ENCODE peak calls at places on chromosomes 2 and 18, in six cellular contexts. P, Y, D, O, I and Q are unnamed samples.

GRCh38 chr2:104945866-104946265 is 92.0 kb downstream of the POU3F3 start:
- DNase-seq in P (no peak), Y (no peak), D (peak), O (no peak), I (no peak), Q (no peak)

GRCh38 chr2:56376699-56377665 is 193.2 kb downstream of the CCDC85A start:
- DNase-seq in P (no peak), Y (no peak), D (peak), O (no peak), I (no peak), Q (no peak)

GRCh38 chr2:197057946-197058345 is 131.4 kb upstream of the PGAP1 start:
- DNase-seq in P (no peak), Y (no peak), D (no peak), O (no peak), I (no peak), Q (no peak)

GRCh38 chr2:135245055-135245454 is 193.0 kb downstream of the RAB3GAP1 start:
- DNase-seq in P (no peak), Y (no peak), D (peak), O (no peak), I (no peak), Q (no peak)

GRCh38 chr2:169877406-169877805 is 50.2 kb downstream of the UBR3 start:
- DNase-seq in P (no peak), Y (no peak), D (no peak), O (no peak), I (no peak), Q (no peak)

GRCh38 chr2:5782103-5782502 is 89.9 kb downstream of the SOX11 start:
- DNase-seq in P (no peak), Y (no peak), D (no peak), O (no peak), I (no peak), Q (no peak)

GRCh38 chr2:217835931-217836881 is 166.6 kb downstream of the TNS1 start:
- DNase-seq in P (no peak), Y (no peak), D (peak), O (peak), I (no peak), Q (peak)

GRCh38 chr18:79944126-79944731 is 7.2 kb downstream of the SLC66A2 start:
- DNase-seq in P (peak), Y (peak), D (no peak), O (no peak), I (no peak), Q (no peak)

GRCh38 chr2:30566675-30567074 is 119.6 kb downstream of the LCLAT1 start:
- DNase-seq in P (no peak), Y (no peak), D (no peak), O (no peak), I (no peak), Q (no peak)

GRCh38 chr2:44596537-44597320 is 235.0 kb downstream of the CAMKMT start:
- DNase-seq in P (no peak), Y (no peak), D (no peak), O (no peak), I (no peak), Q (no peak)

GRCh38 chr2:68448671-68449394 is 18.3 kb downstream of the FBXO48 start:
- DNase-seq in P (no peak), Y (no peak), D (no peak), O (no peak), I (peak), Q (no peak)

GRCh38 chr2:46023165-46023854 is 273.9 kb upstream of the EPAS1 start:
- DNase-seq in P (no peak), Y (no peak), D (no peak), O (no peak), I (no peak), Q (no peak)

GRCh38 chr2:215550331-215550730 is 114.5 kb upstream of the FN1 start:
- DNase-seq in P (no peak), Y (no peak), D (no peak), O (no peak), I (no peak), Q (no peak)

GRCh38 chr2:18518116-18519111 is 42.0 kb downstream of the RDH14 start:
- DNase-seq in P (no peak), Y (no peak), D (no peak), O (no peak), I (no peak), Q (no peak)

GRCh38 chr2:144011553-144011952 is 508.4 kb downstream of the ZEB2 start:
- DNase-seq in P (no peak), Y (no peak), D (peak), O (no peak), I (no peak), Q (no peak)

GRCh38 chr2:44169155-44169898 is 652 bp downstream of the PPM1B start:
- DNase-seq in P (no peak), Y (no peak), D (peak), O (no peak), I (peak), Q (no peak)

GRCh38 chr2:223759569-223760430 is 77.6 kb downstream of the AP1S3 start:
- DNase-seq in P (no peak), Y (no peak), D (peak), O (no peak), I (peak), Q (no peak)

GRCh38 chr18:78853341-78853740 is 126.3 kb upstream of the SALL3 start:
- DNase-seq in P (no peak), Y (no peak), D (no peak), O (no peak), I (no peak), Q (no peak)

GRCh38 chr2:128425216-128425615 is 106.5 kb upstream of the HS6ST1 start:
- DNase-seq in P (no peak), Y (no peak), D (no peak), O (no peak), I (no peak), Q (no peak)

GRCh38 chr2:116444256-116444872 is 1370.1 kb upstream of the DDX18 start:
- DNase-seq in P (no peak), Y (no peak), D (no peak), O (no peak), I (no peak), Q (no peak)

GRCh38 chr2:97998431-97998830 is 2.7 kb upstream of the TMEM131 start:
- DNase-seq in P (no peak), Y (no peak), D (no peak), O (no peak), I (no peak), Q (no peak)

GRCh38 chr2:6927186-6927585 is 10.0 kb downstream of the RNF144A start:
- DNase-seq in P (no peak), Y (no peak), D (no peak), O (no peak), I (no peak), Q (no peak)

GRCh38 chr2:223744580-223744979 is 92.8 kb downstream of the AP1S3 start:
- DNase-seq in P (no peak), Y (no peak), D (no peak), O (no peak), I (no peak), Q (no peak)

GRCh38 chr18:43422483-43422882 is 145.2 kb upstream of the SYT4 start:
- DNase-seq in P (no peak), Y (no peak), D (no peak), O (no peak), I (no peak), Q (no peak)

GRCh38 chr18:49669403-49669802 is 107.5 kb downstream of the LIPG start:
- DNase-seq in P (no peak), Y (no peak), D (peak), O (no peak), I (no peak), Q (no peak)

GRCh38 chr2:45390433-45390832 is 220.6 kb downstream of the SRBD1 start:
- DNase-seq in P (no peak), Y (no peak), D (no peak), O (no peak), I (no peak), Q (no peak)

GRCh38 chr18:70421471-70421870 is 132.6 kb downstream of the SOCS6 start:
- DNase-seq in P (no peak), Y (no peak), D (peak), O (no peak), I (no peak), Q (no peak)

GRCh38 chr2:61362873-61363272 is 108.0 kb downstream of the USP34 start:
- DNase-seq in P (no peak), Y (no peak), D (no peak), O (no peak), I (no peak), Q (no peak)

GRCh38 chr2:38581193-38582147 is 21.3 kb downstream of the HNRNPLL start:
- DNase-seq in P (peak), Y (peak), D (peak), O (no peak), I (peak), Q (peak)

GRCh38 chr2:30872797-30873196 is 65.6 kb upstream of the CAPN13 start:
- DNase-seq in P (no peak), Y (no peak), D (no peak), O (no peak), I (no peak), Q (no peak)

GRCh38 chr2:191740016-191740419 is 62.1 kb downstream of the NABP1 start:
- DNase-seq in P (no peak), Y (no peak), D (no peak), O (no peak), I (peak), Q (no peak)

GRCh38 chr2:206176886-206177285 is 17.2 kb downstream of the EEF1B2 start:
- DNase-seq in P (no peak), Y (no peak), D (no peak), O (no peak), I (no peak), Q (no peak)

GRCh38 chr2:211161236-211161635 is 604.8 kb downstream of the CPS1 start:
- DNase-seq in P (no peak), Y (no peak), D (no peak), O (no peak), I (no peak), Q (no peak)

GRCh38 chr2:98601532-98602132 is 6.7 kb downstream of the COA5 start:
- DNase-seq in P (no peak), Y (no peak), D (peak), O (no peak), I (no peak), Q (no peak)

GRCh38 chr2:100105678-100106054 is 36.7 kb downstream of the AFF3 start:
- DNase-seq in P (no peak), Y (peak), D (no peak), O (no peak), I (no peak), Q (no peak)

GRCh38 chr2:1731963-1732768 is 12.1 kb downstream of the PXDN start:
- DNase-seq in P (peak), Y (peak), D (no peak), O (peak), I (no peak), Q (no peak)

GRCh38 chr2:133599211-133599610 is 30.9 kb upstream of the NCKAP5 start:
- DNase-seq in P (no peak), Y (no peak), D (no peak), O (no peak), I (no peak), Q (no peak)

GRCh38 chr2:27710176-27710575 is 46.5 kb downstream of the SLC4A1AP start:
- DNase-seq in P (no peak), Y (no peak), D (no peak), O (no peak), I (no peak), Q (no peak)

GRCh38 chr2:27708257-27708654 is 44.6 kb downstream of the SLC4A1AP start:
- DNase-seq in P (no peak), Y (no peak), D (no peak), O (no peak), I (no peak), Q (no peak)

GRCh38 chr2:27708666-27709065 is 45.0 kb downstream of the SLC4A1AP start:
- DNase-seq in P (no peak), Y (no peak), D (no peak), O (no peak), I (no peak), Q (no peak)

GRCh38 chr2:27705851-27706622 is 42.3 kb downstream of the SLC4A1AP start:
- DNase-seq in P (no peak), Y (peak), D (peak), O (peak), I (no peak), Q (no peak)

GRCh38 chr2:27707462-27708256 is 44.0 kb downstream of the SLC4A1AP start:
- DNase-seq in P (no peak), Y (peak), D (no peak), O (peak), I (no peak), Q (no peak)
- H3K27ac ChIP-seq in P (peak), Y (peak), D (peak), O (peak), I (no peak), Q (no peak)

GRCh38 chr18:8952174-8952573 is 150.3 kb upstream of the NDUFV2 start:
- DNase-seq in P (no peak), Y (no peak), D (no peak), O (no peak), I (no peak), Q (no peak)
- H3K27ac ChIP-seq in P (peak), Y (no peak), D (no peak), O (no peak), I (no peak), Q (no peak)

DNA sequence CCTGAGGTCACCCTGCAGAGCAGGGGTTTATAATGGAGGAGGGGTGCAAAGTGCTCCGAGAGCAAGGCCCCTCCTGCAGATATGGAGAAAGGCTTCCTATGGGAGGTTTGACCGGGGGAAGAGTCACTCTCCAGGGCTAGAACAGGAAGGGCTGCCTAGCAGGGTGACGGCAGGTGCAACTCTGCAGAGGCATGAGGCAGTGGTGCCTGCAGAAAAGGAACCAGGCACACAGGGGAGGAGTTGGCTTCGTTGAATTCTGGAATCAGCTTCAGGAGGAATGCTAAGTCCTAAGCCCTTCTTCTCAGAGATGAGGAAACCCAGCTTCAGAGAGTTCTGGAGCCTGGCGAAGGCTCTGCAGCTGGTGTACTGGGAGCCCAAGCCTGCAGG is 17.5 kb upstream of the HPCAL1 start:
- DNase-seq in P (no peak), Y (no peak), D (no peak), O (no peak), I (no peak), Q (no peak)
- H3K27ac ChIP-seq in P (peak), Y (no peak), D (no peak), O (peak), I (no peak), Q (no peak)

DNA sequence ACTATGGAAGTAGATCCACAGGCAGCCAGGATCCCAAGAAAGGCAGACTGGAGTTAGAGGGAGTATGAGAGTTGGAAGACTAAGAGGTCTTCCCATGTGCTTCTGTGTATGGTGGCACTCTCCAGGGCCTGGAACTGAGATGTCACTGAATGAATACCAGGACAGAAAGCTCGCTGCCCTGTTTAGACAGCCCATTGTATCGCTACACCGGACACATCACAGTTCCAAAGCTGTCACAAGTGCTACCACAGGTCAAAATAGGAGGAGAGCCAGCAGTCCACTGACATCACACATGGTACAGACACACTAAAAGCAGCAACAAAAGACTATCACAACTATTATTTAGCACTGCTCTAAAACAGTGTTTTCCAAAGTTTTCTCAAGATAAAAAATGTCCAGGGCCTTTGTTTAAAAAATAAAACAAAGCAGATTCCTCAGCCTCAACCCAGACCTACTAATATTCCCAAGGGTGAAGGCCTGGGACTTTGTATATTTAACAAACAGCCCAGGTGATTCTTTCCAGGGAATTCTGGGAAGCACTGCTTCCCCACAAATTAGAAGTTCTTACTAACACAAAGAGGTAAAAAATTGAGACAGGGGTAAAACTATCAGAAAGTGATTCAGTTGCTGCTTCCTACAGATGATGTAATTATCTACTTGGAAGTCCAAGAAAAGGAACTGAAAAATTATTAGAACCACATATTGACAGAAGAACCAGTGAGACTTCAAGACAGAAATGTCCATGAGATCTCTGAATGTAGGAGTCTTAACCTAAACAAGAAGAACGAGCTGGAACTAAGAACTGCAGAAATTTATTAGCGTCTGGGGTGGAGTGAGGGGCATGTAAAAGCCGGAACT is 116.0 kb downstream of the DTNB start:
- DNase-seq in P (no peak), Y (no peak), D (no peak), O (no peak), I (no peak), Q (no peak)
- H3K27ac ChIP-seq in P (peak), Y (no peak), D (no peak), O (no peak), I (no peak), Q (no peak)

DNA sequence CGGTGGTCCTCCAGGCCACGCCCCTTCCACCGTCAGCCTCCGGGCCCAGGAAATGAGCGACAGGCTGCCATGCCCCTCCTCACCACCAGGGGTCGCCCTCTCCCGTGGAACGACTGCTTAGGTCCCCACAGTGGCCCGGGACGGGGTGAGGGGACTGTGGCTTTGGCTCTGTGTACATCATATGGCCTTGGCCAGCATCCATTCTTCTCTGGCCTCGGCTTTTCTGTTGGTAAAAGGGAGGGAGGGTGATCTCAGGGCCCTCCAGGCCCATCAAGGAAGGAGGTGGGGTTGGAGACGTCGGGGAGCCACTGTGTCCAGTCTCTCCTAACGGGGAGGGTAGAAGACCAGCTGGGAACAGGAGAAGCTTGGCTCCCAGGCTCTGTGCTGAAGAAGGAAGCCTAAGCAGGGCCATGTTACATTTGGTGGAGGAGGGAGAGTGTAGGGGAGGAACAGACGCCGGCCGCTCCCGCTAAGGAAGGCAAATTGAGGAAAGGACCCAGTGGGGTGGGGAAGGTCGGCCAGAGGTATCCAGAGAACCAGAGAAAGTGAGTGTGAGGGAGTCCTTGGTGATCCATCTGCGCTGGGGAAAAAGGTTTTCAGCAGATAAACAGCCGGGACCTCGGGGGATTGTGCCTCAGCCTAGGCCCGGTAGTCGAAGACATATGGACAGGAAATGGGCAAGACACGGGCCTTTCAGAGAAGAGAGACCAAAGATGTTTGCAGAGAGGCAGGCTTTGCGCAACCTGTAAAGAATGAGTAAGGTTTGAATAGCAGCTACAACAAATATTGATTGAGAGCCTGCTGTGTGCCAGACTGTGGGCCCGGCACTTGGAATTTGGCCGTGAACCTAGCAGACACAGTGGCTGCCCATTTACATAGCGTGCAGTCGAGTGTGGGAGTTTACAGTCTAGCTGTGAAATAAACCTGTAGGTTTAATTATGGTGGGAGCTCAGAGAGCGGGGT is 2.5 kb downstream of the SH2D6 start:
- DNase-seq in P (peak), Y (peak), D (no peak), O (peak), I (peak), Q (peak)
- H3K27ac ChIP-seq in P (peak), Y (peak), D (no peak), O (peak), I (peak), Q (no peak)